ENCODE peak calls at places on chromosome 14, in six cellular contexts. One of them, this sample, is unnamed.

GRCh38 chr14:75959031-75959430 is 22.8 kb downstream of the TGFB3 start:
- DNase-seq in T-helper 2 cell: no peak
- DNase-seq in HuH-7.5: no peak
- DNase-seq in Right ventricle myocardium inferior: no peak
- DNase-seq in fibroblast of the conjunctiva: no peak
- DNase-seq in skeletal muscle cell: no peak
- DNase-seq in this sample: no peak

GRCh38 chr14:94373708-94374107 is 14.7 kb downstream of the SERPINA1 start:
- DNase-seq in T-helper 2 cell: no peak
- DNase-seq in HuH-7.5: no peak
- DNase-seq in Right ventricle myocardium inferior: no peak
- DNase-seq in fibroblast of the conjunctiva: peak; percentile 78
- DNase-seq in skeletal muscle cell: peak; percentile 95
- DNase-seq in this sample: no peak

GRCh38 chr14:78448483-78449094 is 278.4 kb downstream of the NRXN3 start:
- DNase-seq in T-helper 2 cell: no peak
- DNase-seq in HuH-7.5: peak; percentile 23
- DNase-seq in Right ventricle myocardium inferior: no peak
- DNase-seq in fibroblast of the conjunctiva: no peak
- DNase-seq in skeletal muscle cell: no peak
- DNase-seq in this sample: no peak

GRCh38 chr14:104383931-104384775 is 195.4 kb upstream of the C14orf180 start:
- DNase-seq in T-helper 2 cell: no peak
- DNase-seq in HuH-7.5: no peak
- DNase-seq in Right ventricle myocardium inferior: peak; percentile 34
- DNase-seq in fibroblast of the conjunctiva: no peak
- DNase-seq in skeletal muscle cell: no peak
- DNase-seq in this sample: no peak

GRCh38 chr14:67377916-67378315 is 17.8 kb downstream of the EIF2S1 start:
- DNase-seq in T-helper 2 cell: no peak
- DNase-seq in HuH-7.5: no peak
- DNase-seq in Right ventricle myocardium inferior: no peak
- DNase-seq in fibroblast of the conjunctiva: no peak
- DNase-seq in skeletal muscle cell: no peak
- DNase-seq in this sample: no peak

GRCh38 chr14:22386924-22387775 is 201.9 kb downstream of the DAD1 start:
- DNase-seq in T-helper 2 cell: no peak
- DNase-seq in HuH-7.5: peak; percentile 33
- DNase-seq in Right ventricle myocardium inferior: peak; percentile 67
- DNase-seq in fibroblast of the conjunctiva: peak; percentile 52
- DNase-seq in skeletal muscle cell: no peak
- DNase-seq in this sample: peak; percentile 75

GRCh38 chr14:22084393-22085281 is 411.0 kb upstream of the OR4E1 start:
- DNase-seq in T-helper 2 cell: no peak
- DNase-seq in HuH-7.5: peak; percentile 8
- DNase-seq in Right ventricle myocardium inferior: no peak
- DNase-seq in fibroblast of the conjunctiva: peak; percentile 37
- DNase-seq in skeletal muscle cell: no peak
- DNase-seq in this sample: peak; percentile 52

GRCh38 chr14:101687756-101688546 is 73.6 kb upstream of the PPP2R5C start:
- DNase-seq in T-helper 2 cell: no peak
- DNase-seq in HuH-7.5: no peak
- DNase-seq in Right ventricle myocardium inferior: no peak
- DNase-seq in fibroblast of the conjunctiva: no peak
- DNase-seq in skeletal muscle cell: no peak
- DNase-seq in this sample: no peak

GRCh38 chr14:36604757-36605505 is 22.5 kb upstream of the NKX2-8 start:
- DNase-seq in T-helper 2 cell: no peak
- DNase-seq in HuH-7.5: peak; percentile 26
- DNase-seq in Right ventricle myocardium inferior: no peak
- DNase-seq in fibroblast of the conjunctiva: peak; percentile 52
- DNase-seq in skeletal muscle cell: peak; percentile 6
- DNase-seq in this sample: peak; percentile 67

GRCh38 chr14:55747186-55747585 is 167.2 kb downstream of the KTN1 start:
- DNase-seq in T-helper 2 cell: no peak
- DNase-seq in HuH-7.5: no peak
- DNase-seq in Right ventricle myocardium inferior: no peak
- DNase-seq in fibroblast of the conjunctiva: no peak
- DNase-seq in skeletal muscle cell: no peak
- DNase-seq in this sample: no peak

GRCh38 chr14:67526676-67527459 is 6.2 kb upstream of the PLEKHH1 start:
- DNase-seq in T-helper 2 cell: no peak
- DNase-seq in HuH-7.5: peak; percentile 43
- DNase-seq in Right ventricle myocardium inferior: no peak
- DNase-seq in fibroblast of the conjunctiva: peak; percentile 23
- DNase-seq in skeletal muscle cell: no peak
- DNase-seq in this sample: peak; percentile 54

GRCh38 chr14:59664741-59665140 is 88.1 kb upstream of the CCDC175 start:
- DNase-seq in T-helper 2 cell: no peak
- DNase-seq in HuH-7.5: no peak
- DNase-seq in Right ventricle myocardium inferior: no peak
- DNase-seq in fibroblast of the conjunctiva: no peak
- DNase-seq in skeletal muscle cell: no peak
- DNase-seq in this sample: no peak

GRCh38 chr14:104132981-104133380 is 5.4 kb upstream of the KIF26A start:
- DNase-seq in T-helper 2 cell: no peak
- DNase-seq in HuH-7.5: no peak
- DNase-seq in Right ventricle myocardium inferior: no peak
- DNase-seq in fibroblast of the conjunctiva: no peak
- DNase-seq in skeletal muscle cell: no peak
- DNase-seq in this sample: no peak

GRCh38 chr14:64572721-64573508 is 23.2 kb downstream of the PPP1R36 start:
- DNase-seq in T-helper 2 cell: no peak
- DNase-seq in HuH-7.5: no peak
- DNase-seq in Right ventricle myocardium inferior: no peak
- DNase-seq in fibroblast of the conjunctiva: peak; percentile 43
- DNase-seq in skeletal muscle cell: no peak
- DNase-seq in this sample: no peak

GRCh38 chr14:83289390-83289789 is 1755.7 kb upstream of the SEL1L start:
- DNase-seq in T-helper 2 cell: no peak
- DNase-seq in HuH-7.5: no peak
- DNase-seq in Right ventricle myocardium inferior: no peak
- DNase-seq in fibroblast of the conjunctiva: no peak
- DNase-seq in skeletal muscle cell: no peak
- DNase-seq in this sample: no peak

GRCh38 chr14:77092676-77093075 is 5.4 kb upstream of the CIPC start:
- DNase-seq in T-helper 2 cell: no peak
- DNase-seq in HuH-7.5: no peak
- DNase-seq in Right ventricle myocardium inferior: no peak
- DNase-seq in fibroblast of the conjunctiva: no peak
- DNase-seq in skeletal muscle cell: no peak
- DNase-seq in this sample: no peak

GRCh38 chr14:79724934-79725717 is 486.2 kb downstream of the DIO2 start:
- DNase-seq in T-helper 2 cell: no peak
- DNase-seq in HuH-7.5: no peak
- DNase-seq in Right ventricle myocardium inferior: no peak
- DNase-seq in fibroblast of the conjunctiva: no peak
- DNase-seq in skeletal muscle cell: no peak
- DNase-seq in this sample: no peak

GRCh38 chr14:31895206-31895605 is 181.9 kb upstream of the ARHGAP5 start:
- DNase-seq in T-helper 2 cell: no peak
- DNase-seq in HuH-7.5: no peak
- DNase-seq in Right ventricle myocardium inferior: no peak
- DNase-seq in fibroblast of the conjunctiva: peak; percentile 32
- DNase-seq in skeletal muscle cell: peak; percentile 56
- DNase-seq in this sample: no peak

GRCh38 chr14:102945346-102946130 is 23.1 kb downstream of the AMN start:
- DNase-seq in T-helper 2 cell: no peak
- DNase-seq in HuH-7.5: no peak
- DNase-seq in Right ventricle myocardium inferior: no peak
- DNase-seq in fibroblast of the conjunctiva: no peak
- DNase-seq in skeletal muscle cell: no peak
- DNase-seq in this sample: no peak

GRCh38 chr14:73250781-73251500 is 13.6 kb downstream of the PAPLN start:
- DNase-seq in T-helper 2 cell: no peak
- DNase-seq in HuH-7.5: no peak
- DNase-seq in Right ventricle myocardium inferior: no peak
- DNase-seq in fibroblast of the conjunctiva: no peak
- DNase-seq in skeletal muscle cell: no peak
- DNase-seq in this sample: no peak

GRCh38 chr14:90758959-90759358 is 57.3 kb downstream of the TTC7B start:
- DNase-seq in T-helper 2 cell: no peak
- DNase-seq in HuH-7.5: no peak
- DNase-seq in Right ventricle myocardium inferior: peak; percentile 84
- DNase-seq in fibroblast of the conjunctiva: no peak
- DNase-seq in skeletal muscle cell: peak; percentile 22
- DNase-seq in this sample: peak; percentile 57

GRCh38 chr14:103534576-103535061 is 5.6 kb downstream of the TRMT61A start:
- DNase-seq in T-helper 2 cell: no peak
- DNase-seq in HuH-7.5: no peak
- DNase-seq in Right ventricle myocardium inferior: peak; percentile 64
- DNase-seq in fibroblast of the conjunctiva: no peak
- DNase-seq in skeletal muscle cell: no peak
- DNase-seq in this sample: no peak

GRCh38 chr14:99177046-99177655 is 94.8 kb downstream of the BCL11B start:
- DNase-seq in T-helper 2 cell: no peak
- DNase-seq in HuH-7.5: no peak
- DNase-seq in Right ventricle myocardium inferior: no peak
- DNase-seq in fibroblast of the conjunctiva: no peak
- DNase-seq in skeletal muscle cell: no peak
- DNase-seq in this sample: no peak

GRCh38 chr14:105845725-105846309 is 319.4 kb downstream of the TMEM121 start:
- DNase-seq in T-helper 2 cell: no peak
- DNase-seq in HuH-7.5: no peak
- DNase-seq in Right ventricle myocardium inferior: no peak
- DNase-seq in fibroblast of the conjunctiva: no peak
- DNase-seq in skeletal muscle cell: no peak
- DNase-seq in this sample: no peak

GRCh38 chr14:73723799-73724621 is 9.8 kb upstream of the PNMA1 start:
- DNase-seq in T-helper 2 cell: no peak
- DNase-seq in HuH-7.5: peak; percentile 71
- DNase-seq in Right ventricle myocardium inferior: peak; percentile 86
- DNase-seq in fibroblast of the conjunctiva: peak; percentile 99
- DNase-seq in skeletal muscle cell: peak; percentile 97
- DNase-seq in this sample: peak; percentile 94

GRCh38 chr14:22326001-22326400 is 263.0 kb downstream of the DAD1 start:
- DNase-seq in T-helper 2 cell: no peak
- DNase-seq in HuH-7.5: no peak
- DNase-seq in Right ventricle myocardium inferior: no peak
- DNase-seq in fibroblast of the conjunctiva: no peak
- DNase-seq in skeletal muscle cell: no peak
- DNase-seq in this sample: no peak

GRCh38 chr14:77043984-77044485 is 15.5 kb upstream of the IRF2BPL start:
- DNase-seq in T-helper 2 cell: no peak
- DNase-seq in HuH-7.5: no peak
- DNase-seq in Right ventricle myocardium inferior: no peak
- DNase-seq in fibroblast of the conjunctiva: no peak
- DNase-seq in skeletal muscle cell: no peak
- DNase-seq in this sample: no peak

GRCh38 chr14:74905595-74906142 is 17.4 kb downstream of the RPS6KL1 start:
- DNase-seq in T-helper 2 cell: peak; percentile 61
- DNase-seq in HuH-7.5: peak; percentile 59
- DNase-seq in Right ventricle myocardium inferior: peak; percentile 79
- DNase-seq in fibroblast of the conjunctiva: peak; percentile 27
- DNase-seq in skeletal muscle cell: no peak
- DNase-seq in this sample: no peak

GRCh38 chr14:65255029-65255545 is 152.8 kb upstream of the MAX start:
- DNase-seq in T-helper 2 cell: no peak
- DNase-seq in HuH-7.5: no peak
- DNase-seq in Right ventricle myocardium inferior: no peak
- DNase-seq in fibroblast of the conjunctiva: no peak
- DNase-seq in skeletal muscle cell: no peak
- DNase-seq in this sample: no peak

GRCh38 chr14:77086017-77086727 is 11.9 kb upstream of the CIPC start:
- DNase-seq in T-helper 2 cell: no peak
- DNase-seq in HuH-7.5: no peak
- DNase-seq in Right ventricle myocardium inferior: no peak
- DNase-seq in fibroblast of the conjunctiva: no peak
- DNase-seq in skeletal muscle cell: no peak
- DNase-seq in this sample: no peak

GRCh38 chr14:61474671-61475070 is 153.3 kb downstream of the PRKCH start:
- DNase-seq in T-helper 2 cell: no peak
- DNase-seq in HuH-7.5: no peak
- DNase-seq in Right ventricle myocardium inferior: no peak
- DNase-seq in fibroblast of the conjunctiva: no peak
- DNase-seq in skeletal muscle cell: no peak
- DNase-seq in this sample: no peak

GRCh38 chr14:63840981-63841380 is 11.8 kb upstream of the SYNE2 start:
- DNase-seq in T-helper 2 cell: peak; percentile 24
- DNase-seq in HuH-7.5: no peak
- DNase-seq in Right ventricle myocardium inferior: no peak
- DNase-seq in fibroblast of the conjunctiva: no peak
- DNase-seq in skeletal muscle cell: no peak
- DNase-seq in this sample: peak; percentile 15

GRCh38 chr14:22305563-22306127 is 283.4 kb downstream of the DAD1 start:
- DNase-seq in T-helper 2 cell: no peak
- DNase-seq in HuH-7.5: no peak
- DNase-seq in Right ventricle myocardium inferior: no peak
- DNase-seq in fibroblast of the conjunctiva: no peak
- DNase-seq in skeletal muscle cell: no peak
- DNase-seq in this sample: no peak

GRCh38 chr14:104355949-104356737 is 217.8 kb downstream of the KIF26A start:
- DNase-seq in T-helper 2 cell: no peak
- DNase-seq in HuH-7.5: no peak
- DNase-seq in Right ventricle myocardium inferior: peak; percentile 41
- DNase-seq in fibroblast of the conjunctiva: no peak
- DNase-seq in skeletal muscle cell: no peak
- DNase-seq in this sample: no peak

GRCh38 chr14:50758279-50758678 is 72.7 kb downstream of the NIN start:
- DNase-seq in T-helper 2 cell: no peak
- DNase-seq in HuH-7.5: no peak
- DNase-seq in Right ventricle myocardium inferior: no peak
- DNase-seq in fibroblast of the conjunctiva: no peak
- DNase-seq in skeletal muscle cell: no peak
- DNase-seq in this sample: no peak

GRCh38 chr14:22664261-22664660 is 20.1 kb upstream of the OR6J1 start:
- DNase-seq in T-helper 2 cell: no peak
- DNase-seq in HuH-7.5: no peak
- DNase-seq in Right ventricle myocardium inferior: no peak
- DNase-seq in fibroblast of the conjunctiva: no peak
- DNase-seq in skeletal muscle cell: no peak
- DNase-seq in this sample: no peak

GRCh38 chr14:92654206-92654901 is 94.1 kb downstream of the LGMN start:
- DNase-seq in T-helper 2 cell: no peak
- DNase-seq in HuH-7.5: no peak
- DNase-seq in Right ventricle myocardium inferior: no peak
- DNase-seq in fibroblast of the conjunctiva: no peak
- DNase-seq in skeletal muscle cell: no peak
- DNase-seq in this sample: no peak

GRCh38 chr14:69713127-69713800 is 53.7 kb upstream of the SRSF5 start:
- DNase-seq in T-helper 2 cell: no peak
- DNase-seq in HuH-7.5: no peak
- DNase-seq in Right ventricle myocardium inferior: peak; percentile 32
- DNase-seq in fibroblast of the conjunctiva: no peak
- DNase-seq in skeletal muscle cell: no peak
- DNase-seq in this sample: peak; percentile 55

GRCh38 chr14:43042408-43042807 is 1435.7 kb downstream of the LRFN5 start:
- DNase-seq in T-helper 2 cell: no peak
- DNase-seq in HuH-7.5: no peak
- DNase-seq in Right ventricle myocardium inferior: no peak
- DNase-seq in fibroblast of the conjunctiva: no peak
- DNase-seq in skeletal muscle cell: no peak
- DNase-seq in this sample: no peak

This sample was measured in dermis microvascular lymphatic vessel endothelial cell.